ENCODE peak calls at places on chromosomes 12 and 14, in six cellular contexts. N, K, B, G, V and T are unnamed samples.

GRCh38 chr12:53268009-53268636 is at the start of gene ESPL1:
- DNase-seq in N (peak), K (peak), B (peak), G (peak), V (peak), T (peak)

GRCh38 chr12:113070117-113070906 is 13.8 kb downstream of the DTX1 start:
- DNase-seq in N (no peak), K (no peak), B (peak), G (no peak), V (no peak), T (no peak)

GRCh38 chr12:100027671-100028070 is 42.9 kb upstream of the ANKS1B start:
- DNase-seq in N (no peak), K (no peak), B (no peak), G (no peak), V (no peak), T (no peak)

GRCh38 chr12:4228122-4228580 is 45.4 kb upstream of the CCND2 start:
- DNase-seq in N (no peak), K (no peak), B (no peak), G (no peak), V (no peak), T (no peak)

GRCh38 chr14:63542231-63542999 is 762 bp downstream of the PPP2R5E start:
- DNase-seq in N (peak), K (no peak), B (no peak), G (no peak), V (peak), T (peak)

GRCh38 chr12:108307006-108307405 is 32.1 kb downstream of the CMKLR1 start:
- DNase-seq in N (no peak), K (no peak), B (no peak), G (no peak), V (no peak), T (no peak)

GRCh38 chr14:104895786-104896642 is 28.7 kb upstream of the PLD4 start:
- DNase-seq in N (peak), K (peak), B (peak), G (peak), V (peak), T (no peak)

GRCh38 chr12:105861232-105861631 is 277.5 kb downstream of the NUAK1 start:
- DNase-seq in N (no peak), K (no peak), B (no peak), G (no peak), V (no peak), T (no peak)

GRCh38 chr12:28239918-28240317 is 49.7 kb downstream of the CCDC91 start:
- DNase-seq in N (no peak), K (no peak), B (no peak), G (no peak), V (no peak), T (no peak)

GRCh38 chr14:93788557-93789365 is 476 bp upstream of the PRIMA1 start:
- DNase-seq in N (peak), K (peak), B (peak), G (peak), V (no peak), T (no peak)

GRCh38 chr12:40921563-40922163 is 229.4 kb downstream of the CNTN1 start:
- DNase-seq in N (no peak), K (no peak), B (no peak), G (no peak), V (no peak), T (no peak)

GRCh38 chr12:106918746-106919145 is 37.0 kb upstream of the TMEM263 start:
- DNase-seq in N (no peak), K (no peak), B (no peak), G (no peak), V (no peak), T (no peak)

GRCh38 chr14:57937681-57938080 is 71.8 kb upstream of the SLC35F4 start:
- DNase-seq in N (no peak), K (no peak), B (no peak), G (no peak), V (no peak), T (no peak)

GRCh38 chr12:14417717-14418116 is 52.2 kb downstream of the ATF7IP start:
- DNase-seq in N (no peak), K (peak), B (peak), G (peak), V (peak), T (peak)

GRCh38 chr14:61536661-61537566 is 158.4 kb upstream of the HIF1A start:
- DNase-seq in N (peak), K (no peak), B (no peak), G (no peak), V (no peak), T (no peak)

GRCh38 chr12:68957273-68957672 is 24.3 kb upstream of the CPM start:
- DNase-seq in N (no peak), K (no peak), B (no peak), G (no peak), V (no peak), T (no peak)

GRCh38 chr12:132356686-132357622 is 27.6 kb upstream of the GALNT9 start:
- DNase-seq in N (no peak), K (peak), B (no peak), G (no peak), V (no peak), T (no peak)

GRCh38 chr14:105292810-105293711 is 7.7 kb downstream of the BRF1 start:
- DNase-seq in N (no peak), K (no peak), B (no peak), G (no peak), V (no peak), T (no peak)

GRCh38 chr12:40988335-40988734 is 199.8 kb upstream of the PDZRN4 start:
- DNase-seq in N (no peak), K (no peak), B (no peak), G (no peak), V (no peak), T (no peak)

GRCh38 chr14:102484316-102484715 is 25.3 kb downstream of the ANKRD9 start:
- DNase-seq in N (no peak), K (peak), B (no peak), G (no peak), V (no peak), T (no peak)

GRCh38 chr14:104436047-104436531 is 143.5 kb upstream of the C14orf180 start:
- DNase-seq in N (peak), K (peak), B (peak), G (peak), V (peak), T (peak)

GRCh38 chr14:92680781-92681650 is 67.4 kb downstream of the LGMN start:
- DNase-seq in N (peak), K (peak), B (peak), G (peak), V (peak), T (no peak)

GRCh38 chr12:30822385-30823139 is 67.8 kb upstream of the CAPRIN2 start:
- DNase-seq in N (peak), K (peak), B (peak), G (peak), V (peak), T (peak)

GRCh38 chr14:75340921-75341320 is 62.3 kb downstream of the FOS start:
- DNase-seq in N (peak), K (peak), B (peak), G (peak), V (peak), T (peak)

GRCh38 chr14:94380225-94381148 is 7.9 kb downstream of the SERPINA1 start:
- DNase-seq in N (peak), K (peak), B (no peak), G (no peak), V (no peak), T (no peak)

DNA sequence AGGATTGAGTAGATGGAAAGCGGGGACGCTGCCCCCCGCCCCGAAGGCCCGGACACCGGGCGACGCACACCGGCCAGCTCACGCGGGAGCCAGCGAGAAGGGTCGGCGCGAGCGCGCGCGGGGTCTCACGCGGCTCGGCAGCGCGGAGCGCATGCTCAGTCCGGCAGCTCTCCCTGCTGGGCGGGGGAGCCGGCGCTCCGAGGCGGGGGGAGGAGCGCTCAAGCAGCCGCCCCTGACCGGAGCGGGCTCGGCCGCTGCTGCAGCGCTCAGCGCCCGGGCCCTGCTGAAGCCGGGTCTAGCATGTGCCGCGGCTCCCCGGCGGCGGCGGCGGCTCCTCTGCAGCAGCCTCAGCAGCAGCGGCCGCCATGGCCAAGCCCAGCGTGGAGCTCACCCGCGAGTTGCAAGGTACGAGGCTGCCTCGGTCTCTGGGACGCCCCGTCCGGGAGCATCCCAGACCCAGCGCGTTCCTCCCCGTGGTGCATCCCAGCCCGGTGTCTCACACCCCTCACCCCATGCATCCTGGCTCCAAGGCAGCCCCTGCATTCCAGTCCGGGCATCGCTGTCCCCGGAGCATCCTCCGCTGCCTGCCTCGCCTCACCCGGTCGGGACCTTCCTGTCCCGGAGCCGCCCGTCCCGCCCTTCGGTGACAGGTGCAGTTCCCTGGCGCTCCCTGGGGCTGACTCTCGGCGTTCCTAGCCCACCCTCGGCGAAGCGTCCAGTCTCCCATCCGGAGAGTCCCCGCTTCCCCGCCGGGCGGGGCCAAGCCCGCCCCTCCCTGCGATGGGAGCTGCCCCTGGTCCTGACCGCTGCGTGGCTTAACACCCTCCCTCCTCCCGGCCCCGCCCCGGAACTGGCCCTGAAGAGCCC is at the start of gene CARMIL3:
- DNase-seq in N (peak), K (peak), B (peak), G (peak), V (peak), T (no peak)
- TF ChIP-seq POLR2A in N (no peak), K (no peak), B (peak), G (no peak), V (peak), T (no peak)

DNA sequence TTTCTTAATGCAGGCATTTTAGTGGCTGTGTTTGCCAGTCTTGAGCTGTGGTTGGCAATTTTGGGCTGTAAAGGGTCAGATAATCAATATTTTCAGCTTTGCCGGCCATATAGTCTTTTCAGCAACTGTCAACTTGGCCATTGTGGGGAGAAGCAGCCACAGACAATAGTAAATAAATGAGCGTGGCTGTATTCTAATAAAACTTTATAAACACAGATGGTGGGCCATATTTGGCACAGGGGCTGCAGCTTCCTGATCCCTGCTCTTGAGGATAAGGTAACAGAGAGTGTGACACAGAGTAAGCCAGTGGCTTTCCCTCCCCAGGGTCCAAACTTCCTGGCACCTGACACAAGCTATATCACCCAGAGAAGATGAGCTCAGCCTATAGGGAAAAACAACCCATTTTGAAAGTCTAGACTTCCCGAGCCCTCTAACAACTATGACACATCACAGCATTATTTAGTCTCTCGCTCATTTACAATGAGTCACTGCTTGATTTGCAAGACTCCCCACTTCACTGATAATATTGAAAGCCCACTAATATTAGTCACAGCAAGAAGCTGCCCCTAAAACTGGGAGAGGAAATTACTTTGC is 163.1 kb upstream of the TMPO start:
- DNase-seq in N (no peak), K (no peak), B (no peak), G (no peak), V (no peak), T (no peak)
- H3K4me3 ChIP-seq in N (no peak), K (no peak), B (no peak), G (no peak), V (no peak), T (no peak)

DNA sequence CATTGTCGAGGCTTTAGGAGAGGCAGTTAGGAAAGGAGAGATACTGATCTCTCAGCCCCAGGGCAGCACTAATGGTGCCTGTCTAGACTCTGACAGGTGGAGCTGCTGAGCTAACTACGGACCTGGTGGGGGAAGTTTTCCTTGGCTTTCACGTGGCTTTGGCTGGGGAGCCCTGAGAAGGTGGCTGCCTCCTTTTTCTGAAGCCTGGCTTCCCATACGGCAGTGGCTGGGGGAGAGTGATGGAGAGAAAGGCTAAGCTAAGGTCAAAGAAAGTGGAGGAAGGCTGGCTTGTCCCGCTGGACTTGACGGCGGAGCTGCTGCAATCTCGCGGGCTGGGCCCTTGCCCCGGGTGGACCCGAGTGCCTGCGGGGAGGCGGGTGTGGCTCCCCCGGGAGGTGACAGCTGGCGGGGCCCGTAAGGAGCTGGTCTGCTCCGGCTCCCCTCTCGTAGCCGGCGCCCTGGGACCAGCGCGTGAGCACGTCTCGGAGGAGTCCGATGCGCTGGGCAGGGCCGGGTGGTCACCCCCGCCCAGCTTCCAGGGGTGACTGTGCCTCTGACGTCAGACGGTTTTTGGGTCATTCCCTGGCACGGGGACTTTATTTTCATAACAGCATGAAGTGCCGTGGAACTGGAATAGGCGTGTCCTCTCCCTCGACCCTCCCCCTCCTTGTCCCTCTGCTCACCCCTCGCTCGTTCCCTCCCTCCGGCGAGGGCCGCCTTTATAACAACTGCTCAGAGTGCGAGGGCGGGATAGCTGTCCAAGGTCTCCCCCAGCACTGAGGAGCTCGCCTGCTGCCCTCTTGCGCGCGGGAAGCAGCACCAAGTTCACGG is at the start of gene GPRC5A:
- DNase-seq in N (peak), K (peak), B (peak), G (peak), V (peak), T (peak)
- TF ChIP-seq POLR2A in N (no peak), K (peak), B (peak), G (no peak), V (peak), T (peak)

GRCh38 chr12:124024790-124025189 is 51.8 kb downstream of the ZNF664 start:
- DNase-seq in N (no peak), K (no peak), B (no peak), G (no peak), V (no peak), T (no peak)
- H3K4me3 ChIP-seq in N (no peak), K (no peak), B (no peak), G (no peak), V (no peak), T (no peak)

GRCh38 chr12:116196752-116197718 is 80.5 kb downstream of the MED13L start:
- DNase-seq in N (no peak), K (no peak), B (no peak), G (no peak), V (no peak), T (no peak)

GRCh38 chr12:116196226-116196625 is 81.3 kb downstream of the MED13L start:
- DNase-seq in N (no peak), K (no peak), B (no peak), G (no peak), V (no peak), T (no peak)

GRCh38 chr12:116199160-116199559 is 78.3 kb downstream of the MED13L start:
- DNase-seq in N (no peak), K (no peak), B (no peak), G (no peak), V (no peak), T (no peak)

GRCh38 chr12:116189692-116190091 is 87.8 kb downstream of the MED13L start:
- DNase-seq in N (no peak), K (no peak), B (no peak), G (no peak), V (no peak), T (no peak)

GRCh38 chr12:116194935-116195431 is 82.5 kb downstream of the MED13L start:
- DNase-seq in N (no peak), K (no peak), B (no peak), G (no peak), V (no peak), T (no peak)
- TF ChIP-seq POLR2A in N (no peak), K (no peak), B (no peak), G (no peak), V (no peak), T (no peak)

DNA sequence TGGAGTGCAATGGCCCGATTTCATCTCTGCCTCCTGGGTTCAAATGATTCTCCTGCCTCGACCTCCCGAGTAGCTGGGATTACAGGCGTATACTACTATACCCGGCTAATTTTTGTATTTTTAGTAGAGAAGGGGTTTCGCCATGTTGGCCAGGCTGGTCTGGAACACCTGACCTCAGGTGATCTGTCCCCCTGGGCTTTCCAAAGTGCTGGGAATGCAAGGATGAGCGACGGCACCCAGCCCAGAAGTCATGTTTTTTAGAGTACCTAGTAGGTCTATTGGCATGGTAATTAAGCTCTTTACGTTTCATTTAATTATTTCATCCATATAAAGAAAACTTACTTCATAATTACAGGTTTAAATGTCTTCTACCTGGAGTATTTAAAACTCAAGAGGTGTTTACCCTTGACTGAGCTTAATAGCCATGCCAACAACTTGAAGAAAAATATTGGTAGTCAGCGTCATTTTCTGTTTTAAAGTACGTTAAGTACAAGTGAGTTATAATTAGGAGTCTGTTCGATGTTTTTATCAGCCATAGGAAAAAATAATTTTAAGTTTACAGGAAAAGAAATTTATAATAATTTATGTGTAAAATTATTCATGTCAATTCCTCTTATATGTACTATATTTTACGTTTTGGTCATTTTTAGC is 4.0 kb downstream of the TMPO start:
- DNase-seq in N (no peak), K (no peak), B (no peak), G (no peak), V (no peak), T (no peak)
- H3K4me3 ChIP-seq in N (no peak), K (no peak), B (no peak), G (peak), V (no peak), T (no peak)

GRCh38 chr12:54384591-54385041 is at the start of gene ZNF385A:
- DNase-seq in N (no peak), K (no peak), B (peak), G (no peak), V (no peak), T (no peak)

GRCh38 chr12:54379401-54380201 is 4.9 kb downstream of the ZNF385A start:
- DNase-seq in N (peak), K (peak), B (peak), G (peak), V (peak), T (peak)

GRCh38 chr12:54381136-54381535 is 3.4 kb downstream of the ZNF385A start:
- DNase-seq in N (no peak), K (no peak), B (no peak), G (no peak), V (no peak), T (no peak)

GRCh38 chr12:54385251-54385914 is 850 bp upstream of the ZNF385A start:
- DNase-seq in N (no peak), K (no peak), B (no peak), G (no peak), V (no peak), T (no peak)

GRCh38 chr12:54383041-54383609 is 1.4 kb downstream of the ZNF385A start:
- DNase-seq in N (no peak), K (no peak), B (no peak), G (no peak), V (no peak), T (no peak)
- TF ChIP-seq POLR2A in N (no peak), K (no peak), B (no peak), G (no peak), V (no peak), T (no peak)